ENCODE peak calls at places on chromosomes 11 and 22, in nine cellular contexts. U, Q, G, J, B, C, D, L and A are unnamed samples.

GRCh38 chr11:4979021-4979420 is 15.6 kb upstream of the OR51L1 start:
- DNase-seq in U (no peak), Q (no peak), G (no peak), J (no peak), B (no peak), C (peak; percentile 70), D (no peak), L (no peak), A (no peak)

GRCh38 chr11:132475046-132475445 is 1057.3 kb downstream of the OPCML start:
- DNase-seq in U (no peak), Q (no peak), G (no peak), J (no peak), B (no peak), C (no peak), D (no peak), L (no peak), A (no peak)

GRCh38 chr22:50136431-50137047 is 34.0 kb upstream of the PANX2 start:
- DNase-seq in U (no peak), Q (no peak), G (no peak), J (no peak), B (no peak), C (no peak), D (no peak), L (no peak), A (no peak)

GRCh38 chr11:70891844-70892380 is 360.5 kb downstream of the SHANK2 start:
- DNase-seq in U (no peak), Q (no peak), G (no peak), J (no peak), B (no peak), C (no peak), D (no peak), L (no peak), A (no peak)

GRCh38 chr11:32439488-32440210 is 4.3 kb upstream of the WT1 start:
- DNase-seq in U (no peak), Q (no peak), G (no peak), J (no peak), B (no peak), C (peak; percentile 39), D (no peak), L (no peak), A (no peak)

GRCh38 chr11:123560001-123560400 is 94.4 kb downstream of the SCN3B start:
- DNase-seq in U (peak; percentile 65), Q (no peak), G (no peak), J (no peak), B (no peak), C (peak; percentile 75), D (peak; percentile 67), L (no peak), A (no peak)

GRCh38 chr11:117225553-117226170 is 6.2 kb downstream of the PCSK7 start:
- DNase-seq in U (no peak), Q (no peak), G (no peak), J (no peak), B (no peak), C (no peak), D (no peak), L (no peak), A (no peak)

GRCh38 chr11:76152741-76153608 is 53.3 kb downstream of the WNT11 start:
- DNase-seq in U (no peak), Q (peak; percentile 41), G (no peak), J (no peak), B (no peak), C (no peak), D (no peak), L (no peak), A (no peak)

GRCh38 chr22:29870574-29870973 is 12.4 kb upstream of the MTMR3 start:
- DNase-seq in U (no peak), Q (no peak), G (no peak), J (no peak), B (no peak), C (no peak), D (no peak), L (no peak), A (no peak)

GRCh38 chr11:65059959-65060824 is 1.8 kb upstream of the NAALADL1 start:
- DNase-seq in U (no peak), Q (no peak), G (no peak), J (no peak), B (no peak), C (no peak), D (no peak), L (no peak), A (no peak)

GRCh38 chr11:2744166-2744565 is 44.4 kb upstream of the KCNQ1OT1 start:
- DNase-seq in U (no peak), Q (no peak), G (no peak), J (no peak), B (no peak), C (no peak), D (no peak), L (no peak), A (no peak)

GRCh38 chr11:33802414-33802950 is 28.2 kb upstream of the FBXO3 start:
- DNase-seq in U (peak; percentile 57), Q (peak; percentile 59), G (peak; percentile 21), J (peak; percentile 51), B (no peak), C (peak; percentile 90), D (peak; percentile 36), L (peak; percentile 12), A (peak; percentile 55)

GRCh38 chr11:12274056-12274455 is 103.3 kb upstream of the PARVA start:
- DNase-seq in U (no peak), Q (no peak), G (no peak), J (no peak), B (no peak), C (no peak), D (no peak), L (no peak), A (no peak)

GRCh38 chr11:27429740-27430451 is 42.7 kb downstream of the LGR4 start:
- DNase-seq in U (no peak), Q (peak; percentile 17), G (no peak), J (no peak), B (no peak), C (peak; percentile 73), D (no peak), L (no peak), A (no peak)

GRCh38 chr11:1391165-1392010 is 1.7 kb downstream of the BRSK2 start:
- DNase-seq in U (no peak), Q (no peak), G (no peak), J (no peak), B (no peak), C (no peak), D (no peak), L (no peak), A (no peak)

GRCh38 chr22:25896098-25896497 is 154.1 kb downstream of the MYO18B start:
- DNase-seq in U (no peak), Q (no peak), G (no peak), J (no peak), B (no peak), C (no peak), D (no peak), L (no peak), A (no peak)

GRCh38 chr11:2151500-2152257 is 9.3 kb downstream of the INS start:
- DNase-seq in U (peak; percentile 82), Q (peak; percentile 78), G (peak; percentile 74), J (peak; percentile 63), B (peak; percentile 49), C (peak; percentile 93), D (peak; percentile 73), L (peak; percentile 62), A (no peak)

GRCh38 chr11:127644366-127644765 is 643.8 kb upstream of the KIRREL3 start:
- DNase-seq in U (no peak), Q (no peak), G (no peak), J (no peak), B (no peak), C (no peak), D (no peak), L (no peak), A (no peak)

GRCh38 chr11:12691473-12691872 is 17.3 kb downstream of the TEAD1 start:
- DNase-seq in U (no peak), Q (no peak), G (no peak), J (no peak), B (no peak), C (no peak), D (no peak), L (no peak), A (no peak)

GRCh38 chr11:32466279-32466915 is 31.1 kb upstream of the WT1 start:
- DNase-seq in U (no peak), Q (peak; percentile 43), G (no peak), J (no peak), B (no peak), C (no peak), D (no peak), L (no peak), A (no peak)

GRCh38 chr22:42384506-42384905 is 47.7 kb downstream of the NFAM1 start:
- DNase-seq in U (no peak), Q (no peak), G (no peak), J (no peak), B (no peak), C (no peak), D (no peak), L (no peak), A (no peak)

GRCh38 chr11:103649401-103649895 is 387.0 kb upstream of the DDI1 start:
- DNase-seq in U (no peak), Q (no peak), G (no peak), J (no peak), B (no peak), C (no peak), D (no peak), L (no peak), A (no peak)

GRCh38 chr22:28123989-28124766 is 205.1 kb upstream of the PITPNB start:
- DNase-seq in U (no peak), Q (no peak), G (no peak), J (no peak), B (no peak), C (no peak), D (no peak), L (no peak), A (no peak)

GRCh38 chr11:114263510-114264170 is 32.6 kb upstream of the NNMT start:
- DNase-seq in U (no peak), Q (no peak), G (no peak), J (no peak), B (no peak), C (no peak), D (no peak), L (no peak), A (no peak)

GRCh38 chr22:19981171-19981960 is 35.3 kb downstream of the ARVCF start:
- DNase-seq in U (no peak), Q (no peak), G (no peak), J (no peak), B (no peak), C (no peak), D (peak; percentile 11), L (no peak), A (no peak)